ENCODE peak calls at places on chromosomes 16 and 17, in seven cellular contexts. One of them, this sample, is unnamed.

GRCh38 chr16:88815901-88816589 is 4.3 kb upstream of the APRT start:
- DNase-seq in thoracic aorta: no peak
- DNase-seq in astrocyte of the cerebellum: no peak
- DNase-seq in fibroblast of gingiva: no peak
- DNase-seq in activated CD4-positive, alpha-beta T cell treated with anti-CD3 and anti-CD28 coated beads, Interleukin-2, amount 50 U/mL, for 1 hour: peak; percentile 57
- DNase-seq in posterior cingulate gyrus: no peak
- DNase-seq in dorsolateral prefrontal cortex: peak; percentile 56
- DNase-seq in this sample: no peak

GRCh38 chr17:40910441-40910841 is 25.4 kb upstream of the KRT20 start:
- DNase-seq in thoracic aorta: no peak
- DNase-seq in astrocyte of the cerebellum: no peak
- DNase-seq in fibroblast of gingiva: peak; percentile 85
- DNase-seq in activated CD4-positive, alpha-beta T cell treated with anti-CD3 and anti-CD28 coated beads, Interleukin-2, amount 50 U/mL, for 1 hour: no peak
- DNase-seq in posterior cingulate gyrus: no peak
- DNase-seq in dorsolateral prefrontal cortex: no peak
- DNase-seq in this sample: no peak

GRCh38 chr16:11742041-11742535 is 569 bp downstream of the TXNDC11 start:
- DNase-seq in thoracic aorta: no peak
- DNase-seq in astrocyte of the cerebellum: no peak
- DNase-seq in fibroblast of gingiva: no peak
- DNase-seq in activated CD4-positive, alpha-beta T cell treated with anti-CD3 and anti-CD28 coated beads, Interleukin-2, amount 50 U/mL, for 1 hour: peak; percentile 39
- DNase-seq in posterior cingulate gyrus: peak; percentile 31
- DNase-seq in dorsolateral prefrontal cortex: no peak
- DNase-seq in this sample: no peak

GRCh38 chr17:79220201-79220714 is 145.6 kb downstream of the ENGASE start:
- DNase-seq in thoracic aorta: no peak
- DNase-seq in astrocyte of the cerebellum: no peak
- DNase-seq in fibroblast of gingiva: no peak
- DNase-seq in activated CD4-positive, alpha-beta T cell treated with anti-CD3 and anti-CD28 coated beads, Interleukin-2, amount 50 U/mL, for 1 hour: no peak
- DNase-seq in posterior cingulate gyrus: no peak
- DNase-seq in dorsolateral prefrontal cortex: no peak
- DNase-seq in this sample: no peak

GRCh38 chr17:78263063-78263735 is 31.8 kb downstream of the TMEM235 start:
- DNase-seq in thoracic aorta: no peak
- DNase-seq in astrocyte of the cerebellum: no peak
- DNase-seq in fibroblast of gingiva: no peak
- DNase-seq in activated CD4-positive, alpha-beta T cell treated with anti-CD3 and anti-CD28 coated beads, Interleukin-2, amount 50 U/mL, for 1 hour: no peak
- DNase-seq in posterior cingulate gyrus: no peak
- DNase-seq in dorsolateral prefrontal cortex: no peak
- DNase-seq in this sample: no peak

GRCh38 chr17:40632206-40632605 is 15.4 kb downstream of the SMARCE1 start:
- DNase-seq in thoracic aorta: no peak
- DNase-seq in astrocyte of the cerebellum: no peak
- DNase-seq in fibroblast of gingiva: no peak
- DNase-seq in activated CD4-positive, alpha-beta T cell treated with anti-CD3 and anti-CD28 coated beads, Interleukin-2, amount 50 U/mL, for 1 hour: no peak
- DNase-seq in posterior cingulate gyrus: no peak
- DNase-seq in dorsolateral prefrontal cortex: no peak
- DNase-seq in this sample: no peak

GRCh38 chr17:56688151-56688550 is 94.7 kb downstream of the NOG start:
- DNase-seq in thoracic aorta: no peak
- DNase-seq in astrocyte of the cerebellum: no peak
- DNase-seq in fibroblast of gingiva: no peak
- DNase-seq in activated CD4-positive, alpha-beta T cell treated with anti-CD3 and anti-CD28 coated beads, Interleukin-2, amount 50 U/mL, for 1 hour: no peak
- DNase-seq in posterior cingulate gyrus: no peak
- DNase-seq in dorsolateral prefrontal cortex: no peak
- DNase-seq in this sample: no peak

GRCh38 chr17:79811036-79811887 is 14.4 kb upstream of the CBX8 start:
- DNase-seq in thoracic aorta: no peak
- DNase-seq in astrocyte of the cerebellum: no peak
- DNase-seq in fibroblast of gingiva: no peak
- DNase-seq in activated CD4-positive, alpha-beta T cell treated with anti-CD3 and anti-CD28 coated beads, Interleukin-2, amount 50 U/mL, for 1 hour: no peak
- DNase-seq in posterior cingulate gyrus: peak; percentile 59
- DNase-seq in dorsolateral prefrontal cortex: no peak
- DNase-seq in this sample: no peak

GRCh38 chr16:84785843-84786538 is 33.8 kb upstream of the CRISPLD2 start:
- DNase-seq in thoracic aorta: no peak
- DNase-seq in astrocyte of the cerebellum: no peak
- DNase-seq in fibroblast of gingiva: no peak
- DNase-seq in activated CD4-positive, alpha-beta T cell treated with anti-CD3 and anti-CD28 coated beads, Interleukin-2, amount 50 U/mL, for 1 hour: no peak
- DNase-seq in posterior cingulate gyrus: no peak
- DNase-seq in dorsolateral prefrontal cortex: peak; percentile 33
- DNase-seq in this sample: no peak

GRCh38 chr17:72518810-72519597 is 398.2 kb downstream of the SOX9 start:
- DNase-seq in thoracic aorta: no peak
- DNase-seq in astrocyte of the cerebellum: no peak
- DNase-seq in fibroblast of gingiva: no peak
- DNase-seq in activated CD4-positive, alpha-beta T cell treated with anti-CD3 and anti-CD28 coated beads, Interleukin-2, amount 50 U/mL, for 1 hour: no peak
- DNase-seq in posterior cingulate gyrus: no peak
- DNase-seq in dorsolateral prefrontal cortex: peak; percentile 53
- DNase-seq in this sample: no peak

GRCh38 chr16:64586756-64587155 is 535.1 kb downstream of the CDH11 start:
- DNase-seq in thoracic aorta: no peak
- DNase-seq in astrocyte of the cerebellum: no peak
- DNase-seq in fibroblast of gingiva: no peak
- DNase-seq in activated CD4-positive, alpha-beta T cell treated with anti-CD3 and anti-CD28 coated beads, Interleukin-2, amount 50 U/mL, for 1 hour: no peak
- DNase-seq in posterior cingulate gyrus: no peak
- DNase-seq in dorsolateral prefrontal cortex: no peak
- DNase-seq in this sample: no peak

GRCh38 chr17:82234211-82235055 is 5.6 kb downstream of the SLC16A3 start:
- DNase-seq in thoracic aorta: no peak
- DNase-seq in astrocyte of the cerebellum: no peak
- DNase-seq in fibroblast of gingiva: no peak
- DNase-seq in activated CD4-positive, alpha-beta T cell treated with anti-CD3 and anti-CD28 coated beads, Interleukin-2, amount 50 U/mL, for 1 hour: no peak
- DNase-seq in posterior cingulate gyrus: no peak
- DNase-seq in dorsolateral prefrontal cortex: no peak
- DNase-seq in this sample: no peak

GRCh38 chr16:57167951-57168350 is 17.9 kb downstream of the PSME3IP1 start:
- DNase-seq in thoracic aorta: no peak
- DNase-seq in astrocyte of the cerebellum: peak; percentile 70
- DNase-seq in fibroblast of gingiva: peak; percentile 70
- DNase-seq in activated CD4-positive, alpha-beta T cell treated with anti-CD3 and anti-CD28 coated beads, Interleukin-2, amount 50 U/mL, for 1 hour: no peak
- DNase-seq in posterior cingulate gyrus: no peak
- DNase-seq in dorsolateral prefrontal cortex: no peak
- DNase-seq in this sample: no peak

This sample was measured in omental fat pad.